ENCODE peak calls at places on chromosomes 1 and 21, in six cellular contexts. F is K562, S is GM12878, P is HepG2, R is SK-N-SH, Z is H1. E is an unnamed sample.

GRCh38 chr1:206935491-206936067 is 10.7 kb downstream of the PIGR start:
- DNase-seq in F (peak; percentile 96), R (peak; percentile 59), S (no peak), P (peak; percentile 69), Z (peak; percentile 83), E (peak; percentile 42)

GRCh38 chr1:220326578-220326977 is 54.3 kb upstream of the RAB3GAP2 start:
- DNase-seq in Z (no peak), S (no peak), R (no peak), P (no peak), F (no peak), E (no peak)

GRCh38 chr1:84504580-84505021 is 1.6 kb upstream of the SPATA1 start:
- DNase-seq in F (no peak), Z (no peak), R (peak; percentile 23), S (no peak), P (no peak), E (no peak)

GRCh38 chr1:21341517-21342078 is 51.3 kb upstream of the ECE1 start:
- DNase-seq in S (no peak), F (no peak), P (no peak), R (no peak), Z (no peak), E (no peak)

GRCh38 chr1:203628185-203628996 is 1.8 kb downstream of the ATP2B4 start:
- DNase-seq in Z (peak; percentile 80), R (no peak), F (no peak), P (no peak), S (no peak), E (peak; percentile 36)

GRCh38 chr1:171188388-171189266 is 3.5 kb downstream of the FMO2 start:
- DNase-seq in S (peak; percentile 5), F (peak; percentile 63), P (peak; percentile 43), R (peak; percentile 47), Z (peak; percentile 63), E (peak; percentile 22)

GRCh38 chr1:14705824-14706223 is 107.3 kb downstream of the KAZN start:
- DNase-seq in Z (no peak), F (no peak), S (no peak), P (no peak), R (no peak), E (no peak)

GRCh38 chr1:152244576-152244975 is 20.6 kb upstream of the HRNR start:
- DNase-seq in R (no peak), F (no peak), Z (no peak), S (no peak), P (no peak), E (no peak)

GRCh38 chr21:42570841-42571387 is 57.3 kb downstream of the SLC37A1 start:
- DNase-seq in F (no peak), Z (no peak), S (no peak), R (peak; percentile 75), P (no peak), E (no peak)

GRCh38 chr21:38306833-38307232 is 50.0 kb downstream of the KCNJ15 start:
- DNase-seq in P (no peak), S (no peak), R (no peak), F (no peak), Z (no peak), E (no peak)

GRCh38 chr1:10598088-10598712 is 123.5 kb downstream of the PEX14 start:
- DNase-seq in F (no peak), P (no peak), R (peak; percentile 50), Z (peak; percentile 36), S (no peak), E (no peak)

GRCh38 chr1:6581561-6582305 is 1.9 kb downstream of the ZBTB48 start:
- DNase-seq in R (no peak), P (no peak), F (no peak), Z (no peak), S (no peak), E (no peak)

DNA sequence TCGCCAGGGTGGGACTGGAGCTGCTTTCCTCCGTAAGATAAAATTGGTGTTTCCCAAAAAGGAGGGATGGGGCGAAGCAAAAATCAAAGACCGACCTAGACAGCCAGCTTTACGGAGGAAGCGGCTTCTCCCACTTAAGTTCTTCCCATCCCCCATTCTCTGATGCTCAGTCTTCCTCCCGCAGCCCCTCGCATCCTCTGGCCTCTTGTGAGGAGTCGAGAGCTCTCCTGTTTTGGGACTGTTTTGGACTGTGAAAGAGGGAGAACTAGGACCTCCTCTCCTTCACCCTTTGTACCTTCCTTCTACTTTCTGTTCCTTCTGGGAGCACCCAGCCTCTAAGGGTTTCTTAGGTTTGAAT is 633 bp downstream of the CTTNBP2NL start:
- DNase-seq in R (no peak), F (no peak), P (no peak), S (no peak), Z (no peak), E (no peak)
- TF ChIP-seq GABPA in R (no peak), F (no peak), P (no peak), S (no peak), Z (no peak), E (no peak)

GRCh38 chr1:228445867-228446584 is 29.4 kb upstream of the TRIM17 start:
- DNase-seq in R (no peak), F (no peak), P (no peak), S (no peak), Z (peak; percentile 70), E (peak; percentile 10)
- TF ChIP-seq POLR2AphosphoS5 in R (no peak), F (no peak), P (no peak), S (no peak), Z (no peak), E (no peak)

DNA sequence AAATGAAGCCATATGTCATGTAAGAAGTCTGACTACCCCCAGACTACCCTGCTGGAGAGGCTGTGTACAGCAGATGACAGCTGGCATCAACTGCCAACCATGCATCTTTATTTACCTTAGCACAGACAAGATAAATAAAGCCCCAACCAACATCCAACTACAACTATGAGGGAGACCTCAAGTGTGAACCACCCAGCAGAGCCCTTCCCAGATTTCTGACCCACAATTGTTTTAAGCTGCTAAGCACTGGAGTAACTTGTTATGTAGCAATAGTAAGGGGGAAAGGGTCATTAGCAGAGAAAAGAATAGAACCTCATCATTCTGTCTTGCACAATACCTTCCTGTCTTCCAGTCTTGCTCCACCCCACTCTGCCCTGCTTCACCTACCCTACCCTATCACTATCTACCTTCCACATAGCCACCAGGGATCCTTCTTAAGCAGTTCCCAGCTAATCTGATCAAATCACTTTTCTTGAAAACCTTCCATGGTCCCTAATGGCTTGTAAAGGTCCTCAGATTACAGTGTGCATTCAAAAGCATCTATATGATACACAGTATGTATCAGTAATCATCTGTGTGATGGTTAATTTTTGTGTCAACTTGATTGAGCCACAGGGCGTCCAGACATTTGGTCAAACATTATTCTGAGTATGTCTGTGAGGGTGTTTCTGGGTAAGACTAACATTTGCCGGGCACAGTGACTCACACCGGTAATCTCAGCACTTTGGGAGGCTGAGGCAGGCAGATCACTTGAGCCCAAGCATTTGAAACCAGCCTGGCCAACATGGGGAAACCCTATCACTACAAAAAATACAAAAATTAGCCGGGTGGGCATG is 19.6 kb upstream of the RBM15 start:
- DNase-seq in R (no peak), S (no peak), P (no peak), Z (no peak), F (no peak), E (peak; percentile 13)
- TF ChIP-seq GABPA in R (no peak), S (no peak), P (no peak), Z (no peak), F (no peak), E (no peak)

DNA sequence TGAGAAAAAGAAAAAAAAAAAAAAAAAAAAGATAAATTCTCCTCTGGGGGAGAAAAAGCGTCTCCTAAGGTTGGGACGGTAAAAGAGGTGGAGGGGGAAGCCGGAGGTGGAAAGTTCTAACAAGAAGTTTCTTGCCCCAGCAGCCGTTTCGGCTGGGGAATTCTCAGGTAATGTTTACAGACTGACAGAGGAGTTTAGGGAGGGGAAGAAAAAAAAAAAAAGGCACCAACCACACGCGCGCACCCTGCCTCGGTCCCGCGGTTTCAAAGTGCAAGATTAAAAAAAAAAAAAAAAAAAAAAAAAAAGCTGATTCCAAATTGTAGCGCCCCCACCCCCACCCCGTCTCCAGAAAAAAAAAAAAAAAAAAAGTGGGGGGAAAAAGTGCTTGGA is 504 bp downstream of the DHRS3 start:
- DNase-seq in F (no peak), P (peak; percentile 36), R (no peak), Z (no peak), S (no peak), E (no peak)
- TF ChIP-seq POLR2AphosphoS5 in F (no peak), P (no peak), R (no peak), Z (no peak), S (no peak), E (no peak)

GRCh38 chr21:36565616-36566015 is 85.7 kb upstream of the CLDN14 start:
- DNase-seq in P (no peak), Z (no peak), R (no peak), S (no peak), F (no peak), E (no peak)
- TF ChIP-seq GABPA in P (no peak), Z (no peak), R (no peak), S (no peak), F (no peak), E (no peak)

E was measured in HL-60.